ENCODE peak calls at places on chromosome 7, in six cellular contexts. L, F, K, M, W and B are unnamed samples.

GRCh38 chr7:136528329-136528728 is 340.1 kb upstream of the CHRM2 start:
- DNase-seq in L (no peak), F (no peak), K (no peak), M (no peak), W (no peak), B (peak)

GRCh38 chr7:12601302-12601869 is 30.9 kb downstream of the SCIN start:
- DNase-seq in L (no peak), F (no peak), K (no peak), M (no peak), W (no peak), B (no peak)

GRCh38 chr7:124192885-124193284 is 160.0 kb upstream of the TMEM229A start:
- DNase-seq in L (no peak), F (no peak), K (no peak), M (no peak), W (no peak), B (no peak)

GRCh38 chr7:91285966-91286365 is 21.7 kb downstream of the FZD1 start:
- DNase-seq in L (no peak), F (no peak), K (no peak), M (no peak), W (no peak), B (no peak)

GRCh38 chr7:102872460-102872859 is 40.3 kb upstream of the LRRC17 start:
- DNase-seq in L (peak), F (no peak), K (no peak), M (no peak), W (no peak), B (no peak)

GRCh38 chr7:112497481-112497880 is 16.7 kb downstream of the LSMEM1 start:
- DNase-seq in L (no peak), F (no peak), K (no peak), M (no peak), W (peak), B (no peak)

GRCh38 chr7:70143089-70144044 is 545.1 kb downstream of the AUTS2 start:
- DNase-seq in L (no peak), F (no peak), K (no peak), M (no peak), W (no peak), B (no peak)

GRCh38 chr7:70047891-70048448 is 449.7 kb downstream of the AUTS2 start:
- DNase-seq in L (no peak), F (no peak), K (no peak), M (no peak), W (no peak), B (no peak)

GRCh38 chr7:151566897-151567320 is 47.2 kb upstream of the RHEB start:
- DNase-seq in L (no peak), F (no peak), K (peak), M (no peak), W (no peak), B (peak)

GRCh38 chr7:138338361-138338760 is 121.7 kb upstream of the TRIM24 start:
- DNase-seq in L (no peak), F (no peak), K (no peak), M (no peak), W (no peak), B (no peak)

GRCh38 chr7:84073476-84073875 is 121.1 kb downstream of the SEMA3A start:
- DNase-seq in L (no peak), F (peak), K (no peak), M (no peak), W (no peak), B (no peak)

GRCh38 chr7:110804501-110804900 is 286.4 kb upstream of the LRRN3 start:
- DNase-seq in L (no peak), F (no peak), K (peak), M (no peak), W (no peak), B (no peak)

GRCh38 chr7:24877790-24878311 is 102.1 kb downstream of the OSBPL3 start:
- DNase-seq in L (no peak), F (no peak), K (no peak), M (no peak), W (peak), B (no peak)

GRCh38 chr7:140230517-140230861 is 53.7 kb upstream of the KDM7A start:
- DNase-seq in L (no peak), F (peak), K (no peak), M (no peak), W (no peak), B (no peak)

GRCh38 chr7:78074713-78075112 is 276.1 kb downstream of the PHTF2 start:
- DNase-seq in L (no peak), F (no peak), K (no peak), M (no peak), W (no peak), B (no peak)

GRCh38 chr7:100509213-100509612 is 25.5 kb downstream of the NYAP1 start:
- DNase-seq in L (no peak), F (no peak), K (no peak), M (no peak), W (no peak), B (no peak)

GRCh38 chr7:134890246-134891240 is 95.8 kb upstream of the AGBL3 start:
- DNase-seq in L (no peak), F (peak), K (no peak), M (no peak), W (no peak), B (no peak)

GRCh38 chr7:77570330-77571011 is 33.4 kb downstream of the PTPN12 start:
- DNase-seq in L (no peak), F (peak), K (no peak), M (no peak), W (no peak), B (peak)

GRCh38 chr7:12409097-12409711 is 5.5 kb upstream of the VWDE start:
- DNase-seq in L (no peak), F (no peak), K (no peak), M (peak), W (no peak), B (no peak)

GRCh38 chr7:1531979-1532455 is 1.5 kb downstream of the MAFK start:
- DNase-seq in L (no peak), F (no peak), K (no peak), M (no peak), W (no peak), B (no peak)

GRCh38 chr7:47501406-47501805 is 80.5 kb downstream of the TNS3 start:
- DNase-seq in L (no peak), F (no peak), K (no peak), M (no peak), W (no peak), B (no peak)

GRCh38 chr7:134359787-134360432 is 43.2 kb upstream of the SLC35B4 start:
- DNase-seq in L (no peak), F (no peak), K (no peak), M (peak), W (no peak), B (no peak)

GRCh38 chr7:28862876-28863275 is 95.3 kb downstream of the TRIL start:
- DNase-seq in L (no peak), F (no peak), K (no peak), M (no peak), W (no peak), B (no peak)

GRCh38 chr7:17710312-17710711 is 230.0 kb downstream of the SNX13 start:
- DNase-seq in L (no peak), F (no peak), K (peak), M (no peak), W (no peak), B (no peak)

GRCh38 chr7:127845497-127846214 is 185.6 kb downstream of the LRRC4 start:
- DNase-seq in L (no peak), F (no peak), K (no peak), M (no peak), W (no peak), B (no peak)

GRCh38 chr7:38222481-38223096 is 44.5 kb downstream of the STARD3NL start:
- DNase-seq in L (peak), F (peak), K (no peak), M (peak), W (peak), B (peak)

GRCh38 chr7:12111461-12112405 is 99.4 kb upstream of the TMEM106B start:
- DNase-seq in L (no peak), F (no peak), K (peak), M (no peak), W (no peak), B (no peak)

GRCh38 chr7:27751888-27752660 is 12.1 kb downstream of the TAX1BP1 start:
- DNase-seq in L (no peak), F (no peak), K (no peak), M (no peak), W (no peak), B (no peak)

GRCh38 chr7:141649865-141650499 is 52.0 kb downstream of the DENND11 start:
- DNase-seq in L (peak), F (peak), K (peak), M (peak), W (peak), B (peak)

GRCh38 chr7:17939670-17940301 is 508 bp downstream of the SNX13 start:
- DNase-seq in L (peak), F (peak), K (no peak), M (peak), W (no peak), B (peak)

GRCh38 chr7:102934670-102935069 is 21.9 kb downstream of the LRRC17 start:
- DNase-seq in L (no peak), F (no peak), K (no peak), M (no peak), W (no peak), B (no peak)

GRCh38 chr7:96067321-96067720 is 254.6 kb downstream of the SLC25A13 start:
- DNase-seq in L (no peak), F (no peak), K (no peak), M (no peak), W (no peak), B (no peak)

GRCh38 chr7:98922392-98923107 is 44.2 kb downstream of the TRRAP start:
- DNase-seq in L (no peak), F (peak), K (no peak), M (peak), W (no peak), B (no peak)

GRCh38 chr7:70670288-70670687 is 461.7 kb upstream of the GALNT17 start:
- DNase-seq in L (no peak), F (no peak), K (no peak), M (no peak), W (no peak), B (no peak)

GRCh38 chr7:66921396-66921917 is 432 bp downstream of the TMEM248 start:
- DNase-seq in L (no peak), F (no peak), K (peak), M (no peak), W (no peak), B (peak)

GRCh38 chr7:123285076-123285700 is 85.4 kb upstream of the SLC13A1 start:
- DNase-seq in L (no peak), F (no peak), K (peak), M (no peak), W (no peak), B (peak)

GRCh38 chr7:104625956-104626355 is 297.6 kb downstream of the LHFPL3 start:
- DNase-seq in L (no peak), F (no peak), K (no peak), M (no peak), W (no peak), B (no peak)

DNA sequence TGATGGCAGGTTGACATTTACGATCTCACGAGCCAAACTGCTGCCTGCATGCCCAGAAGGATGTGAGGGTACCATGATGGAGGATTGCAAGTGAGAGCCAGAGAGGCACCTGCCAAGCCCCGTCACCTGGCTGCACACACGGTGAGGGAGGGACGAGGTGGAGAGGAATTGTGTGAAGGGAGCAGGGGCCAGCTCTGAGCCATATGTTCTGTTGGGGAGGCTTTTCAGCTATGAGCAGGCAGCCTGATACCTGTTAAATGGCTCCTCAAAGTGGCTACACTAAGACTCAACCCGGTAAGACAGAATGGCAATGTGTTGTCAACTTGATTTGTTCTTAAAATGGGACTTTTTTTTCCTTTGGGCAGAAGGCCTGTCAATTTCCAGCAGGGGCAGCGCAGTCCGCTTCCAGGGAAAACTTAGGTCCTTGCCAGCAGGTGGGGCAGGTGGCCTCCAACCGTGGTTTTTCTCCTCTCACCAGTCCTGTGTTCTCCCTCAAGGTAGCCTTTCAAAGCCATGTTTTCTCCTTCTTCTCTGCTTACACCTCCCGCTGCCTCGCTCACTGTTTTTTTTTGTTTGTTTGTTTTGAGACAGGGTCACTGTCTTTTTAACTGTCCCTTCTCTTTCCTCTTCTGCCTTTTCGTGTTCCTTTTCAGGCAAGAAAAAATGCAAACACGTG is 57.7 kb upstream of the ZNRF2 start:
- DNase-seq in L (peak), F (peak), K (peak), M (peak), W (no peak), B (no peak)
- TF ChIP-seq CTCF in L (peak), F (peak), K (peak), M (peak), W (peak), B (no peak)

GRCh38 chr7:234712-235553 is 42.6 kb downstream of the FAM20C start:
- DNase-seq in L (peak), F (peak), K (no peak), M (no peak), W (no peak), B (no peak)
- TF ChIP-seq MAX in L (peak), F (peak), K (no peak), M (no peak), W (no peak), B (no peak)

DNA sequence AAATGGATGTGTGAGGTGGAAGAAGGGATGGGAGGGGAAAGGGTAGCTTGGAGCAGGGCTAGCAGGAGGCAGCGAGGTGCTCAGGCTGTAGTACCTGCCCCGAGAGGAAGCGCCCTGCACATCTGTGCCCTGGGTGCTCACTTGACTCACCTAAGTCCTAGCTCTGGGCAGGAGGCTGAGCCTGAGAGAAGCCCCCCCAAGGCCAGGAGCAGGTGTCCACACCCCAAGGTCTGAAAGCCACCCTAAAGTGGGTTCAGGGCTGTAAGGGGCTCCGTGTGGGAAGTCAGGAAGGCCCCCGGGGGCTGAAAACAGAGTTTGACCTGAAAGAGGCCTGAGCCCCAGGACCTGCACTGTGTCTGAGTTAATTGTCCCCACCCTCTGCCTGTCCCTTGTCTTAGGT is 95.8 kb upstream of the PODXL start:
- DNase-seq in L (no peak), F (no peak), K (no peak), M (no peak), W (no peak), B (no peak)
- TF ChIP-seq CTCF in L (no peak), F (no peak), K (no peak), M (no peak), W (no peak), B (no peak)

GRCh38 chr7:20952891-20953290 is 166.2 kb upstream of the SP8 start:
- DNase-seq in L (no peak), F (no peak), K (no peak), M (no peak), W (no peak), B (no peak)
- TF ChIP-seq MAX in L (no peak), F (no peak), K (no peak), M (no peak), W (no peak), B (no peak)

DNA sequence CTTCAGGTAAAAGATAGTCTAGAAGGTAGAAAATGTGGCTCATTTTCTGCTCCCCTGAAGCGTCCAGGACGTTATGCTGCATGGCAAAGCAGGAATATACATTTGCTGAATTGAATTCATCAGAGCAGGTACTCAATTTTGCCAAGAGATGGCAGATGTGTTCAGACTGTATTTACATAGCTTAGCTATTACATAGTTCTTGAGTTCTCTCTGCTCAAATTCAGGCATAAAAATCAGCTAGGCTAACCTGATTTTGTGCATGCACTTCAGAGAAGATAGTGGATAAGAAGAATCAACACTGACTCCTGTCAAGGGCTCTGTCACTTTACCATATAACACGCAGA is 209.2 kb upstream of the FAM3C start:
- DNase-seq in L (no peak), F (peak), K (no peak), M (no peak), W (no peak), B (no peak)
- TF ChIP-seq CTCF in L (no peak), F (peak), K (no peak), M (no peak), W (no peak), B (no peak)

GRCh38 chr7:4667776-4668509 is 14.2 kb upstream of the FOXK1 start:
- DNase-seq in L (no peak), F (no peak), K (no peak), M (no peak), W (no peak), B (no peak)
- TF ChIP-seq MAX in L (no peak), F (no peak), K (no peak), M (no peak), W (no peak), B (no peak)

GRCh38 chr7:143345428-143345900 is 17.0 kb downstream of the FAM131B start:
- DNase-seq in L (peak), F (no peak), K (peak), M (peak), W (no peak), B (peak)
- TF ChIP-seq CTCF in L (peak), F (peak), K (no peak), M (peak), W (peak), B (peak)

GRCh38 chr7:114530074-114530611 is 115.5 kb downstream of the FOXP2 start:
- DNase-seq in L (no peak), F (no peak), K (no peak), M (no peak), W (no peak), B (no peak)

GRCh38 chr7:114527589-114527988 is 113.0 kb downstream of the FOXP2 start:
- DNase-seq in L (no peak), F (no peak), K (no peak), M (no peak), W (no peak), B (no peak)

GRCh38 chr7:114534957-114535356 is 120.3 kb downstream of the FOXP2 start:
- DNase-seq in L (no peak), F (no peak), K (no peak), M (no peak), W (no peak), B (no peak)

DNA sequence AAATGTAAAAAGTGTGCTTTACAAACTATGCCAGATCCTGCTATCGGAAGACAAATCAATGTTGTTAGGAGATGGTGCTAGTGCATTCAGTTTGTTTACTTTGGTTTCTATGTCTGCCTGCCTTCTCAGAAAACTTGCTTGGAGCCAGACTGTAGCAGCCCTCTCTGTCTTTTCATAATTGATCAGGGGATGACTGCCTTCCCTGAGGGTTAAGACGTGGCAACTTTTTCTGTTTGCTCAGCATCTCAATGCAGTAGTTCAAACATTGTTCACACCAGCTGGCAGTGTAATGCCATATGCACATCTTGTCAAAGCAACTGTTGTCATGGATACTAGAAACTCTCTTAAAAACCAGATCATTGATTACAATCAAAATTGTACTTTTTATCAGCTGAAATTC is 118.5 kb downstream of the FOXP2 start:
- DNase-seq in L (no peak), F (no peak), K (no peak), M (no peak), W (no peak), B (no peak)
- TF ChIP-seq MAX in L (no peak), F (no peak), K (no peak), M (no peak), W (no peak), B (no peak)

DNA sequence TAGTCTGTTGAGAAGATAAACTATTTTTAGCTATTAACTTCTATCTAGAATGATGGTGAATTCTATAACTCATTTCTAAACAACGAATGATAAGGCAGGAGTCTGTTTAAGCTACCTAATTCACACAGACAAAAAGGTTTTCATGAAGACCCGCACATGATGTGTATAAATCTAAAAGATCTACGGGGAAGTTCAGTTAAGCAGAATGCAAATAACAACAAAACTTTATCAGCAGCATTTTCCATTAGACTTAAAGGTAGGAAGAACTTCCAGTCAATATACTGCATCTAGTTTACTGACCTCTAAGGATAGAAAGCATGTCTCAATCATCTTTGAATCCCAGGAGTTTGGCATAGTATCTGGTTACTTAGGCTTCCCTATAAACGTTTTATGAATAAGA is 62.6 kb downstream of the CDK6 start:
- DNase-seq in L (no peak), F (no peak), K (no peak), M (no peak), W (no peak), B (no peak)
- TF ChIP-seq CTCF in L (no peak), F (no peak), K (no peak), M (no peak), W (no peak), B (no peak)